ENCODE peak calls at places on chromosomes 1 and 21, in five cellular contexts. I is small intestine, S is GM23338, H is suprapubic skin, N is H1. Q is an unnamed sample.

GRCh38 chr1:22317231-22317919 is 134.3 kb upstream of the ZBTB40 start:
- DNase-seq in I (peak; percentile 12), S (peak; percentile 76), H (peak; percentile 41), N (peak; percentile 86), Q (no peak)

GRCh38 chr1:54705153-54705552 is 10.5 kb upstream of the TTC4 start:
- DNase-seq in S (no peak), I (no peak), H (no peak), N (no peak), Q (no peak)

GRCh38 chr1:230074762-230075161 is 7.7 kb downstream of the GALNT2 start:
- DNase-seq in S (no peak), H (no peak), I (no peak), N (peak; percentile 32), Q (no peak)

GRCh38 chr1:110457206-110457605 is 6.3 kb downstream of the PROK1 start:
- DNase-seq in N (no peak), S (no peak), I (no peak), H (no peak), Q (no peak)

GRCh38 chr1:33004628-33005027 is 32.1 kb downstream of the AK2 start:
- DNase-seq in S (no peak), N (no peak), I (no peak), H (no peak), Q (no peak)

GRCh38 chr1:119906927-119907652 is 10.8 kb upstream of the ADAM30 start:
- DNase-seq in I (peak; percentile 84), H (no peak), N (no peak), S (no peak), Q (no peak)

GRCh38 chr1:200837931-200838571 is 34.7 kb upstream of the GPR25 start:
- DNase-seq in N (no peak), H (no peak), I (peak; percentile 30), S (no peak), Q (no peak)

GRCh38 chr1:228452194-228453021 is 34.8 kb upstream of the RNF187 start:
- DNase-seq in H (no peak), S (no peak), I (no peak), N (peak; percentile 45), Q (no peak)

GRCh38 chr21:37878946-37879660 is 37.2 kb downstream of the KCNJ6 start:
- DNase-seq in I (no peak), S (no peak), H (no peak), N (no peak), Q (no peak)

GRCh38 chr21:42127164-42128125 is 56.3 kb downstream of the UMODL1 start:
- DNase-seq in I (no peak), H (no peak), S (no peak), N (no peak), Q (no peak)

GRCh38 chr1:6962390-6962955 is 177.2 kb downstream of the CAMTA1 start:
- DNase-seq in N (peak; percentile 96), H (no peak), S (peak; percentile 99), I (peak; percentile 43), Q (no peak)

GRCh38 chr1:19398309-19398760 is 86.2 kb downstream of the SLC66A1 start:
- DNase-seq in I (no peak), H (no peak), N (no peak), S (no peak), Q (no peak)

GRCh38 chr1:72412286-72412685 is 129.9 kb upstream of the NEGR1 start:
- DNase-seq in N (no peak), H (no peak), S (no peak), I (no peak), Q (no peak)

GRCh38 chr21:37153193-37153934 is 80.3 kb downstream of the TTC3 start:
- DNase-seq in S (no peak), N (no peak), I (peak; percentile 65), H (no peak), Q (no peak)

GRCh38 chr1:30472009-30472408 is 251.4 kb downstream of the MATN1 start:
- DNase-seq in I (peak; percentile 10), N (no peak), S (no peak), H (peak; percentile 43), Q (no peak)

GRCh38 chr1:227927971-227928741 is 19.6 kb downstream of the WNT9A start:
- DNase-seq in H (no peak), I (no peak), S (no peak), N (no peak), Q (no peak)

GRCh38 chr21:24428539-24429186 is 1178.6 kb downstream of the MRPL39 start:
- DNase-seq in H (no peak), S (no peak), I (no peak), N (no peak), Q (peak; percentile 41)

GRCh38 chr1:47229031-47229831 is 2.8 kb downstream of the TAL1 start:
- DNase-seq in S (peak; percentile 66), N (peak; percentile 68), I (no peak), H (no peak), Q (no peak)

GRCh38 chr1:18547460-18547859 is 66.7 kb downstream of the KLHDC7A start:
- DNase-seq in H (no peak), I (no peak), S (peak; percentile 72), N (no peak), Q (no peak)

GRCh38 chr1:37479255-37480124 is 5.1 kb downstream of the ZC3H12A start:
- DNase-seq in S (no peak), N (no peak), I (peak; percentile 99), H (peak; percentile 93), Q (peak; percentile 77)

GRCh38 chr1:71339238-71339637 is 258.4 kb upstream of the ZRANB2 start:
- DNase-seq in N (no peak), H (no peak), I (no peak), S (peak; percentile 46), Q (no peak)

DNA sequence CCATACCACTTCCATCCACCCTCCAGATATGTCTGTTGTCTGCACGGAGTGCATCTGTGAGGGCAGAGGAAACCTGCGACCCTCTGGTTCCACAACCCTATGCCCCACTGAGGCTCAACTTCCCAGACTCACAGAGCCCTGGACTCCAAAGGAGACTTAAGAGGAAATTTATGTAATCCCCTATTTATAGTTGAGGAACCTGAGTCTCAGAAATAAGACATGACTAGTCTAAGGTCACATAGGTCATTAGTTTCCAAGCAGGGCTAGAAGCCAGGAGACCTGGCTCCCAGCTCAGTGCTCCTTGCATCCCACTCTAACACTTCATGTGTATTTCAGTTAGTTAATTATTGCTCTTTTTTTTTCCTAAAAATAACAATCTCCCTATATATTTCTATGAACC is 15.7 kb upstream of the LEMD1 start:
- DNase-seq in H (no peak), N (no peak), S (no peak), I (no peak), Q (no peak)
- H3K27me3 ChIP-seq in H (peaks cover 30% of the 10 kb centered on the region), N (no peaks in the 10 kb centered on the region), S (peaks cover 5% of the 10 kb centered on the region), I (no peaks in the 10 kb centered on the region), Q (no peaks in the 10 kb centered on the region)

GRCh38 chr1:235021321-235021720 is 107.3 kb downstream of the TOMM20 start:
- DNase-seq in I (no peak), H (peak; percentile 45), S (no peak), N (no peak), Q (no peak)

GRCh38 chr1:235018720-235019444 is 109.8 kb downstream of the TOMM20 start:
- DNase-seq in I (no peak), S (no peak), H (no peak), N (no peak), Q (no peak)

GRCh38 chr1:235018161-235018560 is 110.5 kb downstream of the TOMM20 start:
- DNase-seq in I (no peak), H (no peak), N (no peak), S (no peak), Q (no peak)

GRCh38 chr1:235017719-235018118 is 110.9 kb downstream of the TOMM20 start:
- DNase-seq in N (no peak), I (no peak), S (no peak), H (no peak), Q (no peak)

GRCh38 chr1:235019456-235019855 is 109.2 kb downstream of the TOMM20 start:
- DNase-seq in H (no peak), N (no peak), S (no peak), I (no peak), Q (no peak)
- H3K27ac ChIP-seq in H (no peak overlapping the region), N (no peak overlapping the region), S (no peak overlapping the region), I (no peak overlapping the region), Q (no peak overlapping the region)

DNA sequence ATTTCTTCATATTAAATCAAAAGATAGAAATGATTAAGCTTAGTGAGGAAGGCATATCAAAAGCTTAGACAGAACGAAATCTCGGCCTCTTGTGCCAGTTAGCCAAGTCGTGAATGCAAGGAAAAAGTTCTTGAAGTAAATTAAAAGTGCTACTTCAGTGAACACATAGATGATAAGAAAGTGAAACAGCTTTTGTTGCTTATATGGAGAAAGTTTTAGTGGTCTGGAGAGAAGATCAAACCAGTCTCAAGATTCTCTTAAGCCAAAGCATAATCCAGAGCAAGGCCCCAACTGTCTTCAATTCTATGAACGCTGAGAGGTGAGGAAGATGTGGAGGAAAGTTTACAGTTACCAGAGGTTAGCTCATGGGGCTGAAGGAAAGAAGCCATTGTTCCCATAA is 88.4 kb downstream of the ADGRL2 start:
- DNase-seq in I (no peak), H (no peak), N (no peak), S (no peak), Q (no peak)
- H3K27me3 ChIP-seq in I (no peaks in the 10 kb centered on the region), H (no peaks in the 10 kb centered on the region), N (no peaks in the 10 kb centered on the region), S (no peaks in the 10 kb centered on the region), Q (no peaks in the 10 kb centered on the region)

GRCh38 chr1:205236526-205236925 is 8.8 kb downstream of the TMCC2 start:
- DNase-seq in I (no peak), N (no peak), S (no peak), H (no peak), Q (no peak)
- H3K27ac ChIP-seq in I (no peak overlapping the region), N (no peak overlapping the region), S (no peak overlapping the region), H (no peak overlapping the region), Q (no peak overlapping the region)

GRCh38 chr21:20030390-20030789 is 967.8 kb upstream of the NCAM2 start:
- DNase-seq in H (no peak), I (no peak), N (no peak), S (no peak), Q (no peak)

GRCh38 chr21:20020032-20020431 is 978.2 kb upstream of the NCAM2 start:
- DNase-seq in S (no peak), N (no peak), I (no peak), H (no peak), Q (no peak)

GRCh38 chr21:20026517-20026916 is 971.7 kb upstream of the NCAM2 start:
- DNase-seq in N (no peak), S (no peak), I (no peak), H (no peak), Q (no peak)

GRCh38 chr21:20023199-20023598 is 975.0 kb upstream of the NCAM2 start:
- DNase-seq in I (no peak), N (no peak), S (no peak), H (no peak), Q (no peak)

GRCh38 chr21:20024727-20025126 is 973.5 kb upstream of the NCAM2 start:
- DNase-seq in N (no peak), H (no peak), I (no peak), S (no peak), Q (no peak)
- H3K27me3 ChIP-seq in N (no peaks in the 10 kb centered on the region), H (no peaks in the 10 kb centered on the region), I (no peaks in the 10 kb centered on the region), S (no peaks in the 10 kb centered on the region), Q (no peaks in the 10 kb centered on the region)

GRCh38 chr1:27342778-27343638 is 1.2 kb downstream of the SYTL1 start:
- DNase-seq in I (peak; percentile 55), N (no peak), S (no peak), H (no peak), Q (peak; percentile 91)
- H3K27ac ChIP-seq in I (peak overlapping the region; percentile 44), N (no peak overlapping the region), S (no peak overlapping the region), H (peak overlapping the region; percentile 91), Q (peak overlapping the region; percentile 85)

GRCh38 chr1:204128964-204129896 is 22.6 kb downstream of the ETNK2 start:
- DNase-seq in I (peak; percentile 62), N (peak; percentile 94), H (peak; percentile 89), S (peak; percentile 88), Q (peak; percentile 60)
- H3K27me3 ChIP-seq in I (no peaks in the 10 kb centered on the region), N (no peaks in the 10 kb centered on the region), H (no peaks in the 10 kb centered on the region), S (no peaks in the 10 kb centered on the region), Q (no peaks in the 10 kb centered on the region)